ENCODE peak calls at places on chromosomes 3 and 15, in five cellular contexts. I, Y, F, P and Z are unnamed samples.
A peak's percentile ranks its signal among the peaks of the same experiment; 100 is the strongest.

GRCh38 chr3:71499477-71499876 is 84.1 kb downstream of the FOXP1 start:
- DNase-seq in I (no peak), Y (no peak), F (no peak), P (no peak), Z (no peak)

GRCh38 chr3:140341213-140341612 is 336.7 kb upstream of the TRIM42 start:
- DNase-seq in I (no peak), Y (no peak), F (no peak), P (no peak), Z (no peak)

GRCh38 chr15:75237316-75237982 is 20.7 kb upstream of the GOLGA6C start:
- DNase-seq in I (no peak), Y (no peak), F (peak; percentile 5), P (no peak), Z (peak; percentile 30)

GRCh38 chr15:67109141-67110034 is 44.0 kb downstream of the SMAD3 start:
- DNase-seq in I (peak; percentile 86), Y (no peak), F (peak; percentile 80), P (no peak), Z (peak; percentile 96)

GRCh38 chr15:26972636-26973035 is 1.7 kb downstream of the GABRG3 start:
- DNase-seq in I (no peak), Y (no peak), F (no peak), P (no peak), Z (no peak)

GRCh38 chr3:183193762-183194701 is 31.5 kb upstream of the LAMP3 start:
- DNase-seq in I (no peak), Y (no peak), F (no peak), P (no peak), Z (peak; percentile 46)

GRCh38 chr3:49020335-49021212 is 1.3 kb upstream of the NDUFAF3 start:
- DNase-seq in I (peak; percentile 47), Y (peak; percentile 72), F (peak; percentile 29), P (no peak), Z (no peak)

GRCh38 chr3:100047455-100048141 is 66.7 kb downstream of the FILIP1L start:
- DNase-seq in I (peak; percentile 41), Y (no peak), F (peak; percentile 27), P (no peak), Z (no peak)

GRCh38 chr15:31302029-31302657 is 24.5 kb upstream of the KLF13 start:
- DNase-seq in I (no peak), Y (peak; percentile 36), F (no peak), P (no peak), Z (no peak)

GRCh38 chr3:161139686-161140085 is 34.5 kb upstream of the B3GALNT1 start:
- DNase-seq in I (no peak), Y (no peak), F (no peak), P (no peak), Z (no peak)

GRCh38 chr3:170716172-170716800 is 130.4 kb upstream of the SLC7A14 start:
- DNase-seq in I (no peak), Y (no peak), F (no peak), P (no peak), Z (no peak)